ENCODE peak calls at places on chromosomes 12 and 14, in four cellular contexts. G is HCT116; F is CD8-positive, alpha-beta T cell; Z is brain microvascular endothelial cell. N is an unnamed sample.
A peak's percentile ranks its signal among the peaks of the same experiment; 100 is the strongest.

GRCh38 chr14:93648440-93649168 is 139.7 kb downstream of the PRIMA1 start:
- DNase-seq in G (peak; percentile 34), F (no peak), Z (peak; percentile 3), N (no peak)

GRCh38 chr14:73640796-73641195 is 4.0 kb upstream of the DNAL1 start:
- DNase-seq in G (no peak), F (no peak), Z (no peak), N (no peak)

GRCh38 chr14:62168564-62169155 is 406.4 kb downstream of the SNAPC1 start:
- DNase-seq in G (no peak), F (no peak), Z (no peak), N (no peak)

GRCh38 chr12:24488906-24489619 is 459.8 kb downstream of the BCAT1 start:
- DNase-seq in G (no peak), F (no peak), Z (no peak), N (no peak)

GRCh38 chr12:114063435-114063834 is 97.3 kb upstream of the RBM19 start:
- DNase-seq in G (no peak), F (no peak), Z (no peak), N (no peak)

GRCh38 chr12:107478881-107479280 is 206.7 kb upstream of the PWP1 start:
- DNase-seq in G (no peak), F (no peak), Z (no peak), N (no peak)

GRCh38 chr12:85188609-85189008 is 91.4 kb upstream of the ALX1 start:
- DNase-seq in G (no peak), F (no peak), Z (no peak), N (no peak)

GRCh38 chr14:72553161-72553560 is 340.7 kb downstream of the DPF3 start:
- DNase-seq in G (no peak), F (no peak), Z (no peak), N (no peak)

GRCh38 chr14:74684444-74684843 is 28.4 kb downstream of the AREL1 start:
- DNase-seq in G (no peak), F (no peak), Z (no peak), N (no peak)

GRCh38 chr14:82159624-82160023 is 626.0 kb upstream of the SEL1L start:
- DNase-seq in G (no peak), F (no peak), Z (no peak), N (no peak)

GRCh38 chr14:36928432-36928831 is 244.0 kb downstream of the SLC25A21 start:
- DNase-seq in G (no peak), F (no peak), Z (no peak), N (no peak)

GRCh38 chr14:81401420-81402122 is 1.4 kb upstream of the STON2 start:
- DNase-seq in G (peak; percentile 47), F (no peak), Z (peak; percentile 35), N (peak; percentile 76)

DNA sequence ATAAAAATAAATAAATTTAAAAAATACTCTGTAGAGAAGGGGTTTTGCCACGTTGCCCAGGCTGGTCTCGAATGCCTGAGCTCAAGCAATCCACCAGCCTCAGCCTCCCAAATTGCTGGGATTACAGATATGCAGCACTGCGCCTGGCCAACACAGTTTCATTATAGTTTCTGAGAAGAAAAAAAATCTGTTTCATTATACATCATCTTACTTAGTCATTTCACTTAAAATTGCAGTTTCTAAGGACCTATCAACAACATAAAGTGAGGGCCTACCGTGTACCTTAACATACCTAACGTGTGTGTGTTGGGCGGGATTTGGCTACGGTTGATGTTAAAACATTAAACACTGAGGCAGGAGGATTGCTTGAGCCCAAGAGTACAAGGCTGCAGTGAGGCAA is 28.3 kb downstream of the P2RX2 start:
- DNase-seq in G (no peak), F (no peak), Z (no peak), N (no peak)
- H3K36me3 ChIP-seq in G (peaks cover 50% of the 10 kb centered on the region), F (no peaks in the 10 kb centered on the region), Z (peaks cover 7% of the 10 kb centered on the region), N (no peaks in the 10 kb centered on the region)

GRCh38 chr12:123293178-123293760 is 21.6 kb upstream of the CDK2AP1 start:
- DNase-seq in G (no peak), F (no peak), Z (no peak), N (no peak)
- H3K36me3 ChIP-seq in G (peaks cover 46% of the 10 kb centered on the region), F (peaks cover 35% of the 10 kb centered on the region), Z (peaks cover 52% of the 10 kb centered on the region), N (no peaks in the 10 kb centered on the region)

GRCh38 chr12:132449565-132450390 is 40.2 kb upstream of the FBRSL1 start:
- DNase-seq in G (no peak), F (peak; percentile 38), Z (no peak), N (peak; percentile 49)
- H3K36me3 ChIP-seq in G (no peaks in the 10 kb centered on the region), F (no peaks in the 10 kb centered on the region), Z (no peaks in the 10 kb centered on the region), N (no peaks in the 10 kb centered on the region)

GRCh38 chr14:55180434-55180833 is 11.0 kb downstream of the DLGAP5 start:
- DNase-seq in G (no peak), F (no peak), Z (peak; percentile 24), N (peak; percentile 59)

GRCh38 chr14:55180006-55180405 is 11.4 kb downstream of the DLGAP5 start:
- DNase-seq in G (no peak), F (no peak), Z (no peak), N (no peak)
- H3K36me3 ChIP-seq in G (peaks cover 24% of the 10 kb centered on the region), F (no peaks in the 10 kb centered on the region), Z (no peaks in the 10 kb centered on the region), N (no peaks in the 10 kb centered on the region)

DNA sequence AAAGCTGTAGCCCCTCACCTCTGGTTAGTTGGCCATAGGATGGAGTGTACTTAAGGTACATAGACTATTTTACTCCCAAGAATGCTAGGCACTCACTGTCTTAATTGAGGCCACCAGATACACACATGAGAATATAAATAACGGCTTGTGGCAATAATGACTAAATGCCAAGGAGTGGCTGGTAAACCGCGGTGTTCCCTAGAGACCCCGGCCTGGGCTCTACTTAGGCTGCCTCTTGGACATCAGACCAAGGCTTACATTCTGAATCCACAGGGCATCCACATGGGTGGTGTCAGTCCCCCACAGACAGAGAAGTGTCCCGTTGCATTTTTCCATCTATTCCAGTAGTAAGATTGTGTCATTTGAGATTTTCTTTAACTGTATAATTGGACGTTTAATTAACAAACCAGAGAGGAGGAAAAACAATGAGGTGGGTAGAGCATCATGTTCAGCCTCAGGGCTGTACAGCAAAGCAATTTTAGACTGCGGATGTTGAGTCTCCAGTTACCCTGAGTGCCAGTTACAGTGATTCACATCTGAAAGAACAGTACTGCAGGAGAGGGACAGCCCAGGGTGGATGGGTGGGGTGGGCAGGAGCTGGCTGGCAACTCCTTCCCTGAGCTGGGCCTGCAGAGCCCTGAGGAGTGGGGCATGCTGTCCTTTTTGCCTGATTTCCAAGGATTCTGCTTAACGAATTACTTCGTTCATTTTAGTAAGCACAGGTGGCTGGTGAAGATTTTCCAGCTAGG is 20.5 kb downstream of the CKB start:
- DNase-seq in G (no peak), F (no peak), Z (no peak), N (no peak)
- H3K36me3 ChIP-seq in G (peaks cover 33% of the 10 kb centered on the region), F (peaks cover 32% of the 10 kb centered on the region), Z (peaks cover 49% of the 10 kb centered on the region), N (no peaks in the 10 kb centered on the region)

DNA sequence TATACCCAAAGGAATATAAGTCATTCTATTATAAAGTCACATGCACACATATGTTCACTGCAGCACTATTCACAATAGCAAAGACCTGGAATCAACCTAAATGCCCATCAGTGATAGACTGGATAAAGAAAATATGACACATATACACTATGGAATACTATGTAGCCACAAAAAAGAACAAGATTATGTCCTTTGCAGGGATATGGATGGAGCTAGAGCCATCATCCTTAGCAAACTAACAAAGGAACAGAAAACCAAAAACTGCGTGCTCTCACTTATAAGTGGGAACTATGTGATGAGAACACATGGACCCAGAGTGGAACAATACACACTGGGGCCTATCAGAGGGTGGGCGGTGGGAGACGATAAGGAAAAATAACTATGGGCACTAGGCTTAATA is 21.3 kb downstream of the FBXO21 start:
- DNase-seq in G (no peak), F (no peak), Z (no peak), N (no peak)
- H3K36me3 ChIP-seq in G (peaks cover 50% of the 10 kb centered on the region), F (peaks cover 50% of the 10 kb centered on the region), Z (peaks cover 43% of the 10 kb centered on the region), N (no peaks in the 10 kb centered on the region)